ENCODE peak calls at places on chromosome 15, in seven cellular contexts. S, M, K, D, I, B and H are unnamed samples.

GRCh38 chr15:74258456-74259323 is 22.6 kb downstream of the CCDC33 start:
- DNase-seq in S (no peak), M (no peak), K (no peak), D (no peak), I (no peak), B (no peak), H (no peak)

GRCh38 chr15:66761723-66762595 is 59.9 kb downstream of the SMAD6 start:
- DNase-seq in S (no peak), M (peak; percentile 62), K (no peak), D (no peak), I (no peak), B (peak; percentile 19), H (peak; percentile 60)

GRCh38 chr15:38563723-38564519 is 693 bp downstream of the RASGRP1 start:
- DNase-seq in S (peak; percentile 49), M (peak; percentile 42), K (peak; percentile 72), D (peak; percentile 74), I (no peak), B (peak; percentile 62), H (no peak)

GRCh38 chr15:34754674-34755418 is at the start of gene GJD2:
- DNase-seq in S (peak; percentile 83), M (no peak), K (no peak), D (no peak), I (no peak), B (no peak), H (no peak)

GRCh38 chr15:25250011-25250596 is 188.7 kb downstream of the UBE3A start:
- DNase-seq in S (no peak), M (no peak), K (no peak), D (no peak), I (no peak), B (no peak), H (no peak)

GRCh38 chr15:71124937-71125755 is 9.9 kb downstream of the THSD4 start:
- DNase-seq in S (no peak), M (no peak), K (no peak), D (no peak), I (no peak), B (no peak), H (no peak)

GRCh38 chr15:76533060-76533955 is 196.7 kb downstream of the ISL2 start:
- DNase-seq in S (no peak), M (no peak), K (no peak), D (no peak), I (no peak), B (peak; percentile 3), H (no peak)

GRCh38 chr15:42549052-42549491 is 434 bp downstream of the HAUS2 start:
- DNase-seq in S (peak; percentile 44), M (peak; percentile 35), K (no peak), D (no peak), I (no peak), B (peak; percentile 44), H (peak; percentile 11)

GRCh38 chr15:46222861-46223260 is 588.0 kb downstream of the SQOR start:
- DNase-seq in S (peak; percentile 15), M (no peak), K (no peak), D (no peak), I (no peak), B (no peak), H (no peak)

GRCh38 chr15:39230917-39231285 is 350.0 kb upstream of the THBS1 start:
- DNase-seq in S (no peak), M (no peak), K (no peak), D (no peak), I (no peak), B (no peak), H (no peak)

GRCh38 chr15:47750030-47750739 is 32.9 kb downstream of the SEMA6D start:
- DNase-seq in S (no peak), M (peak; percentile 49), K (no peak), D (no peak), I (peak; percentile 45), B (peak; percentile 75), H (peak; percentile 85)

GRCh38 chr15:48421362-48421761 is 90.1 kb downstream of the DUT start:
- DNase-seq in S (no peak), M (no peak), K (no peak), D (no peak), I (no peak), B (no peak), H (no peak)

GRCh38 chr15:39406485-39406884 is 174.4 kb upstream of the THBS1 start:
- DNase-seq in S (no peak), M (no peak), K (no peak), D (no peak), I (no peak), B (no peak), H (no peak)

GRCh38 chr15:28004143-28005003 is 94.7 kb downstream of the OCA2 start:
- DNase-seq in S (no peak), M (no peak), K (no peak), D (no peak), I (no peak), B (no peak), H (no peak)

GRCh38 chr15:42921049-42921731 is 612 bp upstream of the TTBK2 start:
- DNase-seq in S (peak; percentile 15), M (peak; percentile 25), K (peak; percentile 32), D (peak; percentile 55), I (no peak), B (no peak), H (no peak)

GRCh38 chr15:68315035-68315434 is 37.5 kb downstream of the FEM1B start:
- DNase-seq in S (no peak), M (no peak), K (no peak), D (no peak), I (no peak), B (no peak), H (no peak)

GRCh38 chr15:68317281-68318007 is 39.9 kb downstream of the FEM1B start:
- DNase-seq in S (no peak), M (no peak), K (no peak), D (peak; percentile 35), I (no peak), B (no peak), H (no peak)

GRCh38 chr15:68314563-68314962 is 37.0 kb downstream of the FEM1B start:
- DNase-seq in S (no peak), M (no peak), K (no peak), D (peak; percentile 26), I (no peak), B (no peak), H (no peak)

GRCh38 chr15:68315495-68316007 is 38.0 kb downstream of the FEM1B start:
- DNase-seq in S (no peak), M (no peak), K (no peak), D (peak; percentile 33), I (no peak), B (no peak), H (no peak)

GRCh38 chr15:68316061-68316804 is 38.7 kb downstream of the FEM1B start:
- DNase-seq in S (peak; percentile 38), M (no peak), K (no peak), D (peak; percentile 38), I (no peak), B (no peak), H (no peak)
- TF ChIP-seq CTCF in S (peak; percentile 71), M (peak; percentile 47), K (no peak), D (peak; percentile 32), I (peak; percentile 24), B (no peak), H (peak; percentile 57)

DNA sequence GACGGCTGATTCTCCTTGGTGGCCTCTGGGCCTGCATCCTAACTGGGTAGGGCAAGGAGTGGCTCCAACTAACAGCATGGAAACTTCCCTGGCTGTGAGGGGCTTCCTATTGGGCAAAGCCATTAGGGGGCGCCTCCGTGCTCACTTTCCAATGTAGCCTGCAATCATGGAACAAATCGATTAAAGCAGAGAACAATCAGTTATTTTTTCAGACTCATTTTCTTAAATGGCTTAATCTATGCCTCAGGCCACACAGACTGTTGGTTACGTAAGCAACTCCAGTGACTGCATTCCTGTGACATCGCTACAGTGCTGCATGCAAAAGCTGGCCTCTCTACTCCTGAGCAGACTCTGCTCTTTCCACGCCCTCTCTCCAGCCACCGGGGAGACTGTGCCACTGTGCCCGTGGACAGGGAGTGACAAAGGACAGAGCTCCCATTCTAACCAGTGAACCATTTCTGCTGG is 278.9 kb downstream of the KLF13 start:
- DNase-seq in S (no peak), M (peak; percentile 13), K (no peak), D (no peak), I (no peak), B (peak; percentile 20), H (peak; percentile 64)
- TF ChIP-seq CTCF in S (peak; percentile 55), M (peak; percentile 2), K (peak; percentile 25), D (no peak), I (no peak), B (no peak), H (peak; percentile 71)

DNA sequence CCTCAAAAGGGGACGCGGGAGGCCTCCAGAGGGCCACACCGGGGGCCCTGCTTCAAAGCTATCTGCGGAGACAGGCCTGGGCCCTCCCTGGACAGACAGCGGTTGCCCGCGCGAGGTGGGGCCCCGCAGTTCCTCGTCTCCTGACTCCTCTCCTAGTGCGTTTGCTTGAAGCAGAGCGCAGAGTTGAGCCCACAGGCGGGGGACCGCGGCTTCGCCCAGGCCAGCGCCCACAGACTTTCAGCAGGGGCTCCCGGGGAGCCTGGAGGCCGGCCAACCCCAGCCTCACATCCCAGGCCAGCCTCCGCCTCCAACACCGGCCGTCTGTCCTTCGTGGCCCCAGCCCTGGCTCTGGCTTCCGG is 540 bp upstream of the ADAMTS7 start:
- DNase-seq in S (no peak), M (no peak), K (peak; percentile 45), D (no peak), I (no peak), B (no peak), H (no peak)
- TF ChIP-seq CTCF in S (no peak), M (no peak), K (no peak), D (no peak), I (no peak), B (peak; percentile 53), H (peak; percentile 26)

DNA sequence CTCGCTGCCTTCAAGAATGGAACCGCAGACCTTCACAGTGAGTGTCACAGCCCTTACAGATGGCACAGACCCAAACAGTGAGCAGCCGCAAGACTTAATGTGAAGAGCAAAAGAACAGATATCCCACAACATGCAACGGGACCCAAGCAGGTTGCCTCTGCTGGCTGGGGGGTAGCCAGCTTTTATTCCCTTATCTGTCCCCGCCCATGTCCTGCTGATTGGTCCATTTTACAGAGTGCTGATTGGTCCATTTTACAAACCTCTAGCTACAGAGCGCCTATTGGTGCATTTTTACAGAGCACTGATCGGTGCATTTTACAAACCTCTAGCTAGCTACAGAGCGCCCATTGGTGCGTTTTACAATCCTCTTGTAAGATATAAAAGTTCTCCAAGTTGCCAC is 102.0 kb upstream of the IGF1R start:
- DNase-seq in S (no peak), M (no peak), K (no peak), D (no peak), I (no peak), B (no peak), H (no peak)
- TF ChIP-seq CTCF in S (no peak), M (no peak), K (no peak), D (no peak), I (no peak), B (no peak), H (no peak)

GRCh38 chr15:57385923-57386390 is 9.7 kb downstream of the CGNL1 start:
- DNase-seq in S (no peak), M (no peak), K (no peak), D (no peak), I (no peak), B (no peak), H (no peak)
- TF ChIP-seq CTCF in S (no peak), M (no peak), K (no peak), D (no peak), I (no peak), B (no peak), H (no peak)